ENCODE peak calls at places on chromosomes 3 and 15, in six cellular contexts. I is MM.1S, O is neural progenitor cell, J is HCT116, K is GM23248, A is GM23338. E is an unnamed sample.
A peak's percentile ranks its signal among the peaks of the same experiment; 100 is the strongest.

GRCh38 chr3:78497025-78497424 is 1270.8 kb downstream of the ROBO1 start:
- DNase-seq in O (no peak), I (no peak), J (no peak), A (no peak), K (no peak), E (no peak)

GRCh38 chr3:38345879-38346583 is 554 bp upstream of the XYLB start:
- DNase-seq in J (no peak), I (no peak), A (no peak), O (no peak), K (no peak), E (no peak)

GRCh38 chr3:5726618-5727017 is 539.1 kb downstream of the EDEM1 start:
- DNase-seq in J (no peak), K (no peak), I (no peak), O (no peak), A (no peak), E (no peak)

GRCh38 chr15:75573643-75574384 is 5.3 kb downstream of the PTPN9 start:
- DNase-seq in O (peak; percentile 39), I (no peak), A (peak; percentile 63), J (no peak), K (no peak), E (no peak)

GRCh38 chr3:10651506-10651905 is 146.1 kb upstream of the ATP2B2 start:
- DNase-seq in O (no peak), A (no peak), J (no peak), K (no peak), I (no peak), E (no peak)

GRCh38 chr15:72341361-72341760 is 21.4 kb upstream of the CELF6 start:
- DNase-seq in K (peak; percentile 15), J (peak; percentile 7), O (peak; percentile 75), I (no peak), A (peak; percentile 93), E (peak; percentile 34)

GRCh38 chr15:73908030-73908821 is 18.0 kb upstream of the LOXL1 start:
- DNase-seq in A (peak; percentile 91), O (peak; percentile 90), J (peak; percentile 32), K (peak; percentile 87), I (peak; percentile 68), E (peak; percentile 90)

GRCh38 chr15:74179101-74179841 is 5.8 kb downstream of the ISLR start:
- DNase-seq in A (no peak), I (no peak), K (peak; percentile 98), O (no peak), J (no peak), E (peak; percentile 54)

GRCh38 chr15:48855501-48856440 is 22.2 kb upstream of the EID1 start:
- DNase-seq in A (peak; percentile 63), J (peak; percentile 19), I (no peak), O (peak; percentile 22), K (peak; percentile 74), E (peak; percentile 49)

GRCh38 chr3:4999626-5000184 is 20.5 kb downstream of the BHLHE40 start:
- DNase-seq in A (no peak), J (no peak), I (no peak), O (no peak), K (no peak), E (no peak)

GRCh38 chr3:196120291-196120951 is 38.5 kb upstream of the TFRC start:
- DNase-seq in O (no peak), J (no peak), A (no peak), I (no peak), K (no peak), E (peak; percentile 25)

GRCh38 chr15:67331676-67332075 is 77.1 kb downstream of the IQCH start:
- DNase-seq in K (peak; percentile 13), I (no peak), J (no peak), O (no peak), A (no peak), E (no peak)

GRCh38 chr15:67327312-67327711 is 72.7 kb downstream of the IQCH start:
- DNase-seq in J (no peak), K (no peak), I (no peak), O (no peak), A (no peak), E (no peak)

GRCh38 chr15:67334973-67335372 is 80.4 kb downstream of the IQCH start:
- DNase-seq in A (no peak), J (no peak), I (no peak), O (no peak), K (no peak), E (no peak)

GRCh38 chr15:67335534-67336222 is 81.1 kb downstream of the IQCH start:
- DNase-seq in J (no peak), K (no peak), A (no peak), I (no peak), O (no peak), E (no peak)

GRCh38 chr15:67329984-67330733 is 75.6 kb downstream of the IQCH start:
- DNase-seq in O (no peak), K (no peak), I (no peak), A (no peak), J (no peak), E (no peak)
- TF ChIP-seq EZH2phosphoT487 in O (no peak), K (no peak), I (no peak), A (no peak), J (no peak), E (no peak)

GRCh38 chr3:71064976-71065763 is 518.4 kb downstream of the FOXP1 start:
- DNase-seq in A (peak; percentile 78), J (no peak), O (peak; percentile 86), I (peak; percentile 64), K (peak; percentile 68), E (peak; percentile 81)
- TF ChIP-seq EZH2 in A (no peak), J (no peak), O (no peak), I (no peak), K (no peak), E (no peak)

GRCh38 chr3:182766108-182766507 is 27.2 kb upstream of the ATP11B start:
- DNase-seq in K (no peak), O (no peak), I (no peak), J (no peak), A (no peak), E (no peak)

GRCh38 chr3:182763896-182764295 is 29.4 kb upstream of the ATP11B start:
- DNase-seq in J (no peak), I (no peak), A (no peak), K (no peak), O (no peak), E (no peak)

GRCh38 chr3:182765287-182765686 is 28.0 kb upstream of the ATP11B start:
- DNase-seq in J (no peak), I (no peak), A (no peak), K (no peak), O (no peak), E (no peak)

GRCh38 chr3:182768413-182768812 is 24.9 kb upstream of the ATP11B start:
- DNase-seq in A (no peak), J (no peak), I (no peak), K (no peak), O (no peak), E (no peak)

GRCh38 chr3:182769673-182770072 is 23.6 kb upstream of the ATP11B start:
- DNase-seq in A (no peak), O (no peak), I (no peak), J (no peak), K (no peak), E (no peak)
- TF ChIP-seq EZH2phosphoT487 in A (no peak), O (no peak), I (no peak), J (no peak), K (no peak), E (no peak)

GRCh38 chr3:33229066-33229465 is 10.5 kb upstream of the SUSD5 start:
- DNase-seq in K (no peak), I (no peak), A (no peak), J (no peak), O (no peak), E (no peak)
- TF ChIP-seq EZH2 in K (no peak), I (no peak), A (no peak), J (no peak), O (no peak), E (no peak)

GRCh38 chr3:170233532-170233931 is 11.3 kb downstream of the PRKCI start:
- DNase-seq in K (peak; percentile 78), A (no peak), O (no peak), I (no peak), J (no peak), E (peak; percentile 21)
- TF ChIP-seq EZH2phosphoT487 in K (no peak), A (no peak), O (no peak), I (no peak), J (no peak), E (no peak)

GRCh38 chr3:99920530-99921376 is 103.1 kb downstream of the CMSS1 start:
- DNase-seq in K (peak; percentile 60), A (peak; percentile 50), J (no peak), O (peak; percentile 32), I (no peak), E (peak; percentile 77)

GRCh38 chr3:99921986-99922385 is 104.3 kb downstream of the CMSS1 start:
- DNase-seq in I (no peak), K (no peak), J (no peak), O (no peak), A (no peak), E (no peak)

GRCh38 chr3:99918720-99919119 is 101.1 kb downstream of the CMSS1 start:
- DNase-seq in J (no peak), K (peak; percentile 33), A (no peak), O (no peak), I (no peak), E (no peak)

GRCh38 chr3:99921377-99921695 is 103.7 kb downstream of the CMSS1 start:
- DNase-seq in K (no peak), J (no peak), A (no peak), I (no peak), O (no peak), E (no peak)

GRCh38 chr3:99919694-99920093 is 102.0 kb downstream of the CMSS1 start:
- DNase-seq in K (no peak), O (no peak), A (no peak), J (no peak), I (peak; percentile 27), E (no peak)
- TF ChIP-seq EZH2 in K (no peak), O (no peak), A (no peak), J (no peak), I (no peak), E (no peak)

GRCh38 chr15:50943623-50944022 is 35.1 kb downstream of the AP4E1 start:
- DNase-seq in I (no peak), A (no peak), O (no peak), K (peak; percentile 47), J (no peak), E (no peak)

GRCh38 chr15:50940506-50940905 is 32.0 kb downstream of the AP4E1 start:
- DNase-seq in A (no peak), J (no peak), I (no peak), K (peak; percentile 18), O (no peak), E (no peak)

GRCh38 chr15:50945725-50946124 is 37.2 kb downstream of the AP4E1 start:
- DNase-seq in O (no peak), I (no peak), J (no peak), K (peak; percentile 31), A (no peak), E (no peak)

GRCh38 chr15:50939911-50940310 is 31.4 kb downstream of the AP4E1 start:
- DNase-seq in I (no peak), O (no peak), K (peak; percentile 43), A (no peak), J (no peak), E (peak; percentile 10)

GRCh38 chr15:50944692-50945091 is 36.2 kb downstream of the AP4E1 start:
- DNase-seq in O (no peak), K (peak; percentile 10), A (no peak), J (no peak), I (no peak), E (no peak)
- TF ChIP-seq EZH2phosphoT487 in O (no peak), K (no peak), A (no peak), J (no peak), I (no peak), E (no peak)